ENCODE peak calls at places on chromosomes 11 and 22, in eight cellular contexts. V, T, A, X, S, J, K and P are unnamed samples. For H3K4me1 and H3K9me3, the result is how much of the 10 kb centered on the place peaks cover.

GRCh38 chr22:39546889-39547586 is 14.5 kb upstream of the RPS19BP1 start:
- DNase-seq in V (no peak), T (peak), A (no peak), X (peak), S (no peak), J (no peak), K (no peak), P (no peak)

GRCh38 chr11:125175896-125176575 is 11.5 kb downstream of the PKNOX2 start:
- DNase-seq in V (no peak), T (peak), A (no peak), X (no peak), S (no peak), J (no peak), K (no peak), P (no peak)

GRCh38 chr11:8715501-8715900 is 32.9 kb downstream of the RPL27A start:
- DNase-seq in V (no peak), T (no peak), A (no peak), X (no peak), S (no peak), J (peak), K (no peak), P (no peak)

GRCh38 chr11:74297484-74297883 is 14.0 kb downstream of the P4HA3 start:
- DNase-seq in V (no peak), T (no peak), A (no peak), X (no peak), S (no peak), J (no peak), K (no peak), P (no peak)

GRCh38 chr11:102599642-102600261 is 25.4 kb downstream of the MMP20 start:
- DNase-seq in V (peak), T (peak), A (no peak), X (peak), S (no peak), J (no peak), K (no peak), P (no peak)

GRCh38 chr11:43376594-43376993 is 17.9 kb downstream of the TTC17 start:
- DNase-seq in V (no peak), T (peak), A (no peak), X (peak), S (no peak), J (no peak), K (no peak), P (no peak)

GRCh38 chr11:10374386-10374785 is 69.5 kb downstream of the ADM start:
- DNase-seq in V (no peak), T (no peak), A (no peak), X (no peak), S (no peak), J (no peak), K (no peak), P (no peak)

GRCh38 chr11:119742263-119742861 is 13.4 kb upstream of the NECTIN1 start:
- DNase-seq in V (no peak), T (peak), A (peak), X (no peak), S (no peak), J (no peak), K (no peak), P (peak)

GRCh38 chr11:14270690-14271542 is 88.1 kb downstream of the RRAS2 start:
- DNase-seq in V (no peak), T (no peak), A (no peak), X (no peak), S (no peak), J (no peak), K (peak), P (no peak)

GRCh38 chr11:83990160-83990733 is 704.1 kb upstream of the CCDC90B start:
- DNase-seq in V (no peak), T (no peak), A (no peak), X (no peak), S (no peak), J (no peak), K (no peak), P (no peak)

GRCh38 chr22:47307812-47308211 is 545.4 kb downstream of the TBC1D22A start:
- DNase-seq in V (no peak), T (no peak), A (no peak), X (peak), S (no peak), J (no peak), K (no peak), P (no peak)

GRCh38 chr11:85742873-85743275 is 56.9 kb upstream of the CCDC89 start:
- DNase-seq in V (no peak), T (no peak), A (no peak), X (no peak), S (no peak), J (no peak), K (no peak), P (no peak)

GRCh38 chr11:93123351-93123898 is 74.4 kb downstream of the SLC36A4 start:
- DNase-seq in V (no peak), T (no peak), A (no peak), X (peak), S (no peak), J (no peak), K (no peak), P (no peak)

GRCh38 chr11:86438685-86439084 is 64.0 kb downstream of the CCDC81 start:
- DNase-seq in V (no peak), T (peak), A (no peak), X (peak), S (no peak), J (no peak), K (no peak), P (no peak)

GRCh38 chr11:122717264-122717867 is 61.8 kb downstream of the UBASH3B start:
- DNase-seq in V (no peak), T (no peak), A (no peak), X (no peak), S (no peak), J (no peak), K (no peak), P (no peak)

GRCh38 chr11:26088391-26088790 is 243.5 kb upstream of the ANO3 start:
- DNase-seq in V (no peak), T (no peak), A (no peak), X (peak), S (no peak), J (no peak), K (no peak), P (no peak)

GRCh38 chr22:40348025-40348658 is 1.8 kb downstream of the ADSL start:
- DNase-seq in V (peak), T (peak), A (peak), X (peak), S (peak), J (no peak), K (peak), P (peak)

GRCh38 chr22:47044722-47045545 is 282.5 kb downstream of the TBC1D22A start:
- DNase-seq in V (no peak), T (no peak), A (no peak), X (no peak), S (no peak), J (peak), K (no peak), P (no peak)

GRCh38 chr22:38465673-38466490 is 2.0 kb upstream of the KDELR3 start:
- DNase-seq in V (no peak), T (no peak), A (no peak), X (no peak), S (no peak), J (peak), K (no peak), P (no peak)

GRCh38 chr11:44574620-44575287 is 9.3 kb downstream of the CD82 start:
- DNase-seq in V (no peak), T (peak), A (no peak), X (peak), S (peak), J (no peak), K (peak), P (no peak)

GRCh38 chr22:32721328-32722180 is 80.0 kb upstream of the TIMP3 start:
- DNase-seq in V (no peak), T (no peak), A (no peak), X (no peak), S (no peak), J (no peak), K (no peak), P (no peak)

GRCh38 chr11:129458278-129458677 is 82.6 kb downstream of the BARX2 start:
- DNase-seq in V (no peak), T (no peak), A (no peak), X (no peak), S (no peak), J (no peak), K (no peak), P (no peak)

GRCh38 chr11:121406291-121406690 is 45.8 kb upstream of the SORL1 start:
- DNase-seq in V (no peak), T (no peak), A (no peak), X (no peak), S (no peak), J (no peak), K (no peak), P (no peak)

GRCh38 chr11:74926304-74927030 is 22.4 kb downstream of the XRRA1 start:
- DNase-seq in V (no peak), T (peak), A (no peak), X (peak), S (no peak), J (no peak), K (no peak), P (no peak)

GRCh38 chr22:37931893-37932389 is 21.5 kb downstream of the C22orf23 start:
- DNase-seq in V (no peak), T (no peak), A (peak), X (no peak), S (no peak), J (no peak), K (no peak), P (no peak)

GRCh38 chr11:14329702-14330101 is 29.3 kb downstream of the RRAS2 start:
- DNase-seq in V (no peak), T (no peak), A (no peak), X (no peak), S (no peak), J (no peak), K (no peak), P (no peak)

GRCh38 chr11:38814670-38815069 is 2216.6 kb upstream of the RAG2 start:
- DNase-seq in V (no peak), T (peak), A (no peak), X (no peak), S (no peak), J (no peak), K (no peak), P (no peak)

GRCh38 chr11:57763568-57763967 is 2.0 kb downstream of the CTNND1 start:
- DNase-seq in V (no peak), T (peak), A (peak), X (peak), S (no peak), J (no peak), K (no peak), P (no peak)

GRCh38 chr11:69283446-69283845 is 10.5 kb upstream of the MYEOV start:
- DNase-seq in V (no peak), T (no peak), A (no peak), X (no peak), S (no peak), J (peak), K (no peak), P (no peak)

GRCh38 chr11:106288988-106289387 is 211.5 kb downstream of the AASDHPPT start:
- DNase-seq in V (no peak), T (no peak), A (no peak), X (no peak), S (no peak), J (no peak), K (no peak), P (no peak)

GRCh38 chr22:19932367-19933206 is 9.0 kb upstream of the COMT start:
- DNase-seq in V (no peak), T (no peak), A (no peak), X (no peak), S (no peak), J (peak), K (no peak), P (no peak)

GRCh38 chr11:78313181-78313788 is 104.3 kb downstream of the GAB2 start:
- DNase-seq in V (peak), T (peak), A (no peak), X (peak), S (no peak), J (no peak), K (no peak), P (no peak)

GRCh38 chr11:76762867-76763572 is 20.1 kb upstream of the TSKU start:
- DNase-seq in V (no peak), T (no peak), A (no peak), X (no peak), S (no peak), J (no peak), K (no peak), P (no peak)

GRCh38 chr11:110169738-110170137 is 76.5 kb downstream of the ZC3H12C start:
- DNase-seq in V (no peak), T (no peak), A (no peak), X (no peak), S (no peak), J (no peak), K (no peak), P (no peak)

GRCh38 chr22:46201059-46201757 is 48.9 kb downstream of the CDPF1 start:
- DNase-seq in V (peak), T (no peak), A (no peak), X (no peak), S (no peak), J (no peak), K (no peak), P (no peak)

GRCh38 chr22:46791201-46791731 is 28.8 kb downstream of the TBC1D22A start:
- DNase-seq in V (no peak), T (peak), A (no peak), X (peak), S (peak), J (no peak), K (peak), P (peak)

DNA sequence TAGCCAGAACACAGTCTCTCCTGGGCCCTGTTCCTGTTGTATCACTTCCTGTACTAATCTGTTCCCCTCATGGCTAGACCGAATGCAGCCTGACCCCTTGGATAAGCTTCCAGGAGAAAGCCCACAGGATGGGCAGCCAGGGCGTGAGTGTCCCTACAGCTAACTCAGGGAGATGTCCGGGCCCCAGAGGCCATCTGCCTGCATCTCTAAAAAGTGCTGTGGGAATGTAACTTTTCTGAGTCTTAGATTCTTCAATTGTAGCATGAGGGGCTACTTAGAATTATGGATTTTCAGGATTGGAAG is 7.7 kb upstream of the MALAT1 start:
- DNase-seq in V (no peak), T (peak), A (no peak), X (no peak), S (no peak), J (no peak), K (no peak), P (no peak)
- H3K4me1 ChIP-seq in V (half or more), T (half or more), A (half or more), X (half or more), S (under half), J (half or more), K (under half), P (under half)

DNA sequence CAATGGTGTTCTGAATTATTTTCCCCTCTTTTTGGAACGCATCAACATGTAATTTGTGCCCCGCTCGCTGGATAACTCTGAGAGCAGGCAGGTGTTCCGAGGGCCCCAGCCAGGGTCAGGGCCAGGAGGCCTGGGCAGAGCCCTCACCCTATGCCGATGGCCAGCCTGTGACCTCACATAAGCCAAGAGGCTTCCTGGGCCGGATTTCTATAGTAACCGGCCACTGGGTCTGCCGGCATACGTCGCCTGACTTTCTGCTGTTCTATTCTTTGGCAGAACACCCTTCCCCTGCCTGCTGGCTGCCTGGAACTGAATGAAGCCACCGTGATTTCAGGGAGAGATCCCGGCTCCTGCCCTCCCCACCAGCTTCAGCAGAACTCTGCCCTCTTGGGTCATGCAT is 375.2 kb downstream of the SHANK2 start:
- DNase-seq in V (no peak), T (no peak), A (no peak), X (no peak), S (no peak), J (no peak), K (no peak), P (no peak)
- H3K9me3 ChIP-seq in V (under half), T (under half), A (under half), X (under half), S (under half), J (under half), K (under half), P (under half)

GRCh38 chr22:17953147-17953546 is 71.2 kb downstream of the MICAL3 start:
- DNase-seq in V (no peak), T (no peak), A (no peak), X (no peak), S (no peak), J (no peak), K (no peak), P (no peak)
- H3K27ac ChIP-seq in V (no peak), T (peak), A (no peak), X (no peak), S (no peak), J (no peak), K (no peak), P (no peak)

GRCh38 chr11:70715636-70716035 is 317.3 kb downstream of the CTTN start:
- DNase-seq in V (no peak), T (no peak), A (no peak), X (no peak), S (no peak), J (no peak), K (no peak), P (no peak)

GRCh38 chr11:70716986-70717775 is 318.9 kb downstream of the CTTN start:
- DNase-seq in V (no peak), T (peak), A (no peak), X (no peak), S (no peak), J (no peak), K (no peak), P (no peak)

GRCh38 chr11:70713988-70714665 is 315.8 kb downstream of the CTTN start:
- DNase-seq in V (no peak), T (no peak), A (peak), X (no peak), S (no peak), J (peak), K (no peak), P (no peak)

GRCh38 chr11:70713436-70713835 is 315.1 kb downstream of the CTTN start:
- DNase-seq in V (no peak), T (no peak), A (no peak), X (no peak), S (no peak), J (peak), K (no peak), P (no peak)

DNA sequence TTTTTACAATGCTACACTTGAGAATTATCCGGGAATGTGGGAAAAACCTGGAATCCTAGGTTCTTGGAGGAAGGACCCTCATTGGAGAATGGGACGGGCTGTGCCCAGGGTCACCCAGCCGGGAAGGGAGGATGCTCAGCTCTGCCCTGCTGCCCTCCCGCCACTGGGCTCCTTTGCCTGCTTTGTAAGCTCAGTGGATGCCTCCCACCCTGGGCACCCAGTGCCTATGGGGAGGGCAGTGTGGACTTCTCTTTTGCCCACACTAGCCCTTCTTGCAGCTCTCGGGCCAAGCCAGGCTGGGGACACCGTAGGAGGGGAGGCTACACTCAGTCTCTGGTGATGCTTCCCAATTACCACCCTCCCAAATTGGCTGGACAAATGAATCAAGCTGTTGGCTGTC is 316.8 kb downstream of the CTTN start:
- DNase-seq in V (no peak), T (no peak), A (no peak), X (no peak), S (no peak), J (no peak), K (no peak), P (no peak)
- H3K4me1 ChIP-seq in V (under half), T (under half), A (under half), X (under half), S (under half), J (under half), K (under half), P (under half)

GRCh38 chr11:2647953-2648352 is 51.8 kb downstream of the KCNQ1OT1 start:
- DNase-seq in V (no peak), T (no peak), A (no peak), X (no peak), S (no peak), J (no peak), K (no peak), P (no peak)

GRCh38 chr11:2645779-2646118 is 54.0 kb downstream of the KCNQ1OT1 start:
- DNase-seq in V (no peak), T (no peak), A (no peak), X (no peak), S (no peak), J (no peak), K (no peak), P (no peak)

GRCh38 chr11:2644844-2645778 is 54.7 kb downstream of the KCNQ1OT1 start:
- DNase-seq in V (no peak), T (no peak), A (no peak), X (no peak), S (no peak), J (no peak), K (no peak), P (no peak)

GRCh38 chr11:2649400-2649799 is 50.4 kb downstream of the KCNQ1OT1 start:
- DNase-seq in V (no peak), T (no peak), A (no peak), X (no peak), S (no peak), J (no peak), K (no peak), P (no peak)

GRCh38 chr11:2647167-2647566 is 52.6 kb downstream of the KCNQ1OT1 start:
- DNase-seq in V (no peak), T (no peak), A (no peak), X (no peak), S (no peak), J (no peak), K (no peak), P (no peak)
- H3K9me3 ChIP-seq in V (under half), T (half or more), A (under half), X (under half), S (under half), J (under half), K (under half), P (under half)

GRCh38 chr11:100777736-100778135 is 90.6 kb downstream of the ARHGAP42 start:
- DNase-seq in V (no peak), T (no peak), A (no peak), X (no peak), S (no peak), J (no peak), K (no peak), P (no peak)
- H3K27ac ChIP-seq in V (peak), T (peak), A (peak), X (no peak), S (no peak), J (no peak), K (no peak), P (no peak)

GRCh38 chr11:35063453-35063852 is 75.5 kb upstream of the CD44 start:
- DNase-seq in V (no peak), T (no peak), A (no peak), X (no peak), S (no peak), J (no peak), K (no peak), P (no peak)
- H3K4me1 ChIP-seq in V (under half), T (under half), A (under half), X (under half), S (under half), J (under half), K (under half), P (under half)

DNA sequence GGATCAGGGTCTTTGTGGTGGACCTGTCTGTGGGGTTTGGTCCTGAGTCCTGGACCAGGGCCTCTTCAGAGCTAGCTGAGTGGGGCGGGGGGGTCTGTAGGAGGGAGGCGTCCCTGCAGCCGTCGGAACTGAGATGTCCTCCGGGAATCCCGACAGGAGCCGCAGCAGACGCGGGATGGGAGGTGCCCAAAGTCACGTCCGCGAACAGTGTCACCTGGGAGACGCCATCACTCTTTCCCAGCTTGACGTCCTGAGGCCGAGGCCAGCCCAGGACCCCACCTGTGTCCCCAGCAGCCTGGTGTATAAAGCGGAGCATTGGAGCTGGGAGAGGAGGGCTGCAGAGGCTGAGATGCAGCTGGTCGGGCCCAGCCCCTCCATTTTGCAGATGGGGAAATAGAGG is 1234.7 kb downstream of the BRD1 start:
- DNase-seq in V (no peak), T (no peak), A (no peak), X (no peak), S (no peak), J (no peak), K (no peak), P (no peak)
- H3K9me3 ChIP-seq in V (under half), T (under half), A (under half), X (under half), S (under half), J (under half), K (under half), P (under half)

GRCh38 chr22:31585161-31585859 is 76.7 kb downstream of the PISD start:
- DNase-seq in V (no peak), T (peak), A (no peak), X (peak), S (no peak), J (no peak), K (no peak), P (no peak)
- H3K27ac ChIP-seq in V (no peak), T (no peak), A (no peak), X (no peak), S (peak), J (peak), K (peak), P (no peak)